ENCODE peak calls at places on chromosomes 5 and 9, in five cellular contexts. V is mesothelial cell of epicardium; L is stimulated activated CD4-positive, alpha-beta T cell treated with anti-CD3 and anti-CD28 coated beads, Interleukin-15, amount 100 ng/mL, for 24 hours; U is H54; F is endodermal cell. I is an unnamed sample.

GRCh38 chr9:1458503-1458902 is 408.3 kb downstream of the DMRT2 start:
- DNase-seq in L (no peak), V (no peak), U (peak), F (no peak), I (no peak)

GRCh38 chr5:160287378-160288051 is 24.8 kb downstream of the CCNJL start:
- DNase-seq in F (peak), U (peak), V (no peak), L (no peak), I (no peak)

GRCh38 chr5:173638631-173639030 is 22.2 kb upstream of the BOD1 start:
- DNase-seq in F (peak), L (no peak), U (no peak), V (no peak), I (no peak)

GRCh38 chr9:93098236-93098946 is 2.4 kb downstream of the CARD19 start:
- DNase-seq in V (no peak), F (peak), U (peak), L (peak), I (peak)

GRCh38 chr5:150153957-150154617 is 1.6 kb downstream of the PDGFRB start:
- DNase-seq in L (no peak), V (no peak), F (peak), U (no peak), I (no peak)

GRCh38 chr9:37201581-37201980 is 81.2 kb downstream of the ZCCHC7 start:
- DNase-seq in L (no peak), V (no peak), F (no peak), U (no peak), I (no peak)

GRCh38 chr9:134223601-134224122 is 59.3 kb upstream of the RNU6ATAC start:
- DNase-seq in U (no peak), V (no peak), L (no peak), F (no peak), I (no peak)

GRCh38 chr9:36939655-36940578 is 94.2 kb downstream of the PAX5 start:
- DNase-seq in L (no peak), F (peak), U (no peak), V (no peak), I (no peak)

GRCh38 chr9:126363847-126364671 is 37.4 kb downstream of the MVB12B start:
- DNase-seq in U (no peak), F (no peak), L (no peak), V (no peak), I (no peak)

GRCh38 chr5:30102185-30102584 is 1091.3 kb upstream of the CDH6 start:
- DNase-seq in U (no peak), L (no peak), F (no peak), V (no peak), I (no peak)

GRCh38 chr9:87973122-87973521 is 1.2 kb downstream of the CDK20 start:
- DNase-seq in V (no peak), F (no peak), L (no peak), U (no peak), I (no peak)

GRCh38 chr9:98369471-98369870 is 114.0 kb upstream of the TBC1D2 start:
- DNase-seq in F (no peak), L (no peak), V (no peak), U (no peak), I (no peak)

GRCh38 chr5:135217669-135218485 is 181.2 kb downstream of the MACROH2A1 start:
- DNase-seq in L (no peak), F (peak), V (peak), U (no peak), I (no peak)

GRCh38 chr5:37792976-37793328 is 46.9 kb downstream of the GDNF start:
- DNase-seq in U (peak), V (no peak), F (no peak), L (no peak), I (no peak)

GRCh38 chr5:138783976-138784375 is 30.8 kb downstream of the CTNNA1 start:
- DNase-seq in U (no peak), F (no peak), L (no peak), V (no peak), I (no peak)

GRCh38 chr9:127059648-127060365 is 62.6 kb downstream of the ANGPTL2 start:
- DNase-seq in L (no peak), V (no peak), U (no peak), F (no peak), I (no peak)

GRCh38 chr5:168765220-168766037 is 186.3 kb upstream of the PANK3 start:
- DNase-seq in L (no peak), V (peak), U (no peak), F (no peak), I (no peak)

GRCh38 chr5:174721522-174722432 is 2.6 kb upstream of the MSX2 start:
- DNase-seq in U (no peak), L (no peak), V (no peak), F (peak), I (no peak)

GRCh38 chr9:117491491-117491890 is 76.6 kb upstream of the ASTN2 start:
- DNase-seq in U (no peak), L (no peak), V (no peak), F (no peak), I (no peak)

GRCh38 chr9:19283108-19283710 is 52.7 kb downstream of the DENND4C start:
- DNase-seq in F (no peak), L (no peak), V (no peak), U (no peak), I (no peak)

GRCh38 chr5:151081426-151082273 is 816 bp upstream of the TNIP1 start:
- DNase-seq in V (no peak), F (no peak), U (no peak), L (no peak), I (no peak)

GRCh38 chr5:11909471-11909870 is 5.2 kb upstream of the CTNND2 start:
- DNase-seq in V (no peak), L (no peak), F (no peak), U (no peak), I (no peak)

GRCh38 chr9:105690742-105691141 is 3.6 kb upstream of the TMEM38B start:
- DNase-seq in L (no peak), F (no peak), U (peak), V (no peak), I (no peak)

GRCh38 chr9:104227108-104227507 is 133.0 kb downstream of the SMC2 start:
- DNase-seq in F (no peak), V (no peak), U (no peak), L (no peak), I (no peak)

GRCh38 chr9:124309665-124310064 is 51.9 kb downstream of the NEK6 start:
- DNase-seq in U (peak), L (no peak), V (no peak), F (peak), I (no peak)

GRCh38 chr5:134948929-134949328 is 18.8 kb upstream of the CATSPER3 start:
- DNase-seq in F (no peak), L (no peak), U (no peak), V (no peak), I (no peak)

GRCh38 chr9:90025816-90026215 is 421.0 kb downstream of the GADD45G start:
- DNase-seq in U (peak), L (no peak), V (no peak), F (no peak), I (no peak)

GRCh38 chr5:39892708-39893107 is 467.9 kb upstream of the DAB2 start:
- DNase-seq in V (no peak), L (no peak), F (no peak), U (peak), I (no peak)

GRCh38 chr5:156906807-156907206 is 56.2 kb downstream of the TIMD4 start:
- DNase-seq in V (no peak), F (no peak), U (no peak), L (no peak), I (no peak)

GRCh38 chr5:53942724-53943123 is 367.6 kb downstream of the ARL15 start:
- DNase-seq in L (no peak), V (no peak), F (no peak), U (no peak), I (no peak)

GRCh38 chr9:34665381-34666250 is 3.2 kb upstream of the CCL27 start:
- DNase-seq in U (peak), L (peak), V (peak), F (peak), I (peak)

GRCh38 chr5:79191457-79191856 is 44.5 kb upstream of the JMY start:
- DNase-seq in U (no peak), L (no peak), V (no peak), F (peak), I (no peak)

GRCh38 chr9:98869078-98869745 is 61.7 kb downstream of the GALNT12 start:
- DNase-seq in V (no peak), U (no peak), L (no peak), F (no peak), I (no peak)

GRCh38 chr9:12681620-12682019 is 11.6 kb upstream of the TYRP1 start:
- DNase-seq in F (no peak), U (no peak), V (no peak), L (no peak), I (no peak)

GRCh38 chr5:146051678-146052077 is 53.7 kb downstream of the PLAC8L1 start:
- DNase-seq in V (no peak), L (no peak), U (no peak), F (no peak), I (no peak)

GRCh38 chr5:93929146-93929545 is 187.7 kb upstream of the POU5F2 start:
- DNase-seq in L (no peak), V (no peak), F (no peak), U (no peak), I (no peak)

GRCh38 chr9:98698856-98699255 is 9.9 kb downstream of the GABBR2 start:
- DNase-seq in L (no peak), F (no peak), V (no peak), U (no peak), I (no peak)

GRCh38 chr5:146188358-146188757 is 5.9 kb upstream of the LARS1 start:
- DNase-seq in U (peak), L (no peak), V (no peak), F (no peak), I (no peak)